ENCODE peak calls at places on chromosomes 3 and 15, in seven cellular contexts. H is fibroblast of pulmonary artery, M is endothelial cell, I is fibroblast of the aortic adventitia, A is IMR-90, D is uterus, S is HL-60. G is an unnamed sample.

GRCh38 chr3:127033786-127034185 is 50.9 kb downstream of the PLXNA1 start:
- DNase-seq in S (no peak), M (no peak), D (no peak), H (no peak), A (no peak), I (no peak), G (no peak)

GRCh38 chr3:126152931-126153694 is 27.3 kb downstream of the ALDH1L1 start:
- DNase-seq in M (no peak), I (no peak), S (no peak), H (no peak), A (no peak), D (no peak), G (no peak)

GRCh38 chr3:186461141-186461540 is 83.0 kb downstream of the CRYGS start:
- DNase-seq in H (peak; percentile 49), S (no peak), I (peak; percentile 40), A (peak; percentile 82), M (no peak), D (no peak), G (peak; percentile 45)

GRCh38 chr3:133038731-133039398 is 674 bp downstream of the TMEM108 start:
- DNase-seq in D (peak; percentile 14), M (peak; percentile 51), I (peak; percentile 1), S (no peak), H (no peak), A (no peak), G (no peak)

GRCh38 chr3:142993958-142994442 is 7.4 kb upstream of the U2SURP start:
- DNase-seq in M (peak; percentile 71), D (peak; percentile 43), A (peak; percentile 72), I (peak; percentile 87), S (peak; percentile 84), H (peak; percentile 88), G (peak; percentile 55)

GRCh38 chr15:90774731-90775521 is 57.8 kb downstream of the BLM start:
- DNase-seq in S (no peak), M (no peak), H (peak; percentile 58), D (no peak), I (peak; percentile 62), A (peak; percentile 89), G (peak; percentile 69)

GRCh38 chr15:39586387-39587171 is 5.7 kb downstream of the THBS1 start:
- DNase-seq in H (peak; percentile 79), M (no peak), D (no peak), A (peak; percentile 83), S (no peak), I (peak; percentile 62), G (peak; percentile 93)

GRCh38 chr3:55488398-55489055 is 1.4 kb upstream of the WNT5A start:
- DNase-seq in A (peak; percentile 89), I (peak; percentile 83), S (peak; percentile 2), D (peak; percentile 55), M (peak; percentile 40), H (peak; percentile 82), G (peak; percentile 85)

GRCh38 chr3:113079532-113079931 is 88.7 kb downstream of the GTPBP8 start:
- DNase-seq in H (no peak), S (no peak), D (no peak), A (peak; percentile 13), M (no peak), I (no peak), G (no peak)

GRCh38 chr3:119695480-119695879 is 7.3 kb upstream of the CFAP91 start:
- DNase-seq in H (peak; percentile 18), M (no peak), A (peak; percentile 17), I (peak; percentile 27), D (no peak), S (no peak), G (peak; percentile 10)

GRCh38 chr3:152060701-152061100 is 187.3 kb downstream of the SUCNR1 start:
- DNase-seq in H (no peak), M (no peak), S (no peak), D (no peak), A (no peak), I (no peak), G (no peak)

GRCh38 chr3:186108106-186108940 is 566 bp downstream of the ETV5 start:
- DNase-seq in D (peak; percentile 53), M (peak; percentile 71), S (peak; percentile 61), H (peak; percentile 67), I (peak; percentile 59), A (peak; percentile 66), G (peak; percentile 69)

GRCh38 chr3:45321607-45322391 is 66.6 kb upstream of the LARS2 start:
- DNase-seq in A (no peak), D (no peak), M (no peak), I (no peak), H (no peak), S (no peak), G (no peak)

GRCh38 chr3:81496407-81497104 is 264.9 kb downstream of the GBE1 start:
- DNase-seq in S (no peak), M (no peak), I (no peak), H (no peak), A (no peak), D (no peak), G (no peak)

GRCh38 chr15:83065431-83065830 is 1.6 kb downstream of the BTBD1 start:
- DNase-seq in H (no peak), I (no peak), A (no peak), M (no peak), D (no peak), S (no peak), G (no peak)

GRCh38 chr3:43257850-43258249 is 28.5 kb upstream of the SNRK start:
- DNase-seq in D (no peak), S (no peak), M (no peak), H (no peak), I (no peak), A (no peak), G (no peak)

GRCh38 chr3:71580636-71581215 is 2.8 kb downstream of the FOXP1 start:
- DNase-seq in H (no peak), A (no peak), S (no peak), M (no peak), D (no peak), I (peak; percentile 36), G (no peak)

GRCh38 chr15:96462768-96463167 is 132.3 kb downstream of the NR2F2 start:
- DNase-seq in D (no peak), I (peak; percentile 24), H (peak; percentile 2), S (no peak), A (peak; percentile 15), M (no peak), G (peak; percentile 1)

GRCh38 chr15:34437687-34438086 is at the start of gene GOLGA8A:
- DNase-seq in D (peak; percentile 61), I (peak; percentile 74), M (peak; percentile 68), S (peak; percentile 58), A (peak; percentile 51), H (peak; percentile 79), G (no peak)

GRCh38 chr15:40054746-40055575 is 16.0 kb upstream of the SRP14 start:
- DNase-seq in D (no peak), H (no peak), M (no peak), I (peak; percentile 34), A (peak; percentile 82), S (no peak), G (no peak)

GRCh38 chr3:134039161-134039862 is 9.6 kb upstream of the SLCO2A1 start:
- DNase-seq in D (no peak), I (no peak), S (no peak), M (no peak), A (no peak), H (no peak), G (no peak)

GRCh38 chr3:69439683-69440270 is 53.9 kb upstream of the FRMD4B start:
- DNase-seq in A (peak; percentile 30), I (peak; percentile 60), D (no peak), S (no peak), M (no peak), H (peak; percentile 56), G (no peak)

GRCh38 chr3:154285221-154285620 is 39.1 kb downstream of the DHX36 start:
- DNase-seq in S (no peak), A (no peak), D (no peak), H (no peak), M (no peak), I (no peak), G (no peak)

GRCh38 chr3:48018841-48019240 is 2.6 kb upstream of the MAP4 start:
- DNase-seq in H (peak; percentile 72), A (peak; percentile 81), D (no peak), I (peak; percentile 70), M (no peak), S (no peak), G (peak; percentile 79)

GRCh38 chr15:101795455-101795854 is 7.9 kb upstream of the OR4F6 start:
- DNase-seq in A (peak; percentile 93), H (peak; percentile 44), D (no peak), M (no peak), I (peak; percentile 67), S (no peak), G (peak; percentile 77)

GRCh38 chr3:112020653-112021052 is 13.9 kb upstream of the TMPRSS7 start:
- DNase-seq in A (no peak), D (no peak), M (no peak), I (no peak), H (no peak), S (no peak), G (no peak)

GRCh38 chr3:112013058-112013783 is 14.5 kb downstream of the TAGLN3 start:
- DNase-seq in A (peak; percentile 80), M (peak; percentile 49), I (peak; percentile 84), S (peak; percentile 31), H (peak; percentile 85), D (peak; percentile 57), G (peak; percentile 70)

GRCh38 chr3:112013784-112014143 is 15.0 kb downstream of the TAGLN3 start:
- DNase-seq in D (no peak), A (no peak), I (no peak), H (no peak), S (no peak), M (no peak), G (no peak)

GRCh38 chr3:112017081-112017480 is 17.5 kb upstream of the TMPRSS7 start:
- DNase-seq in A (no peak), M (no peak), I (no peak), H (peak; percentile 24), D (no peak), S (peak; percentile 43), G (no peak)

DNA sequence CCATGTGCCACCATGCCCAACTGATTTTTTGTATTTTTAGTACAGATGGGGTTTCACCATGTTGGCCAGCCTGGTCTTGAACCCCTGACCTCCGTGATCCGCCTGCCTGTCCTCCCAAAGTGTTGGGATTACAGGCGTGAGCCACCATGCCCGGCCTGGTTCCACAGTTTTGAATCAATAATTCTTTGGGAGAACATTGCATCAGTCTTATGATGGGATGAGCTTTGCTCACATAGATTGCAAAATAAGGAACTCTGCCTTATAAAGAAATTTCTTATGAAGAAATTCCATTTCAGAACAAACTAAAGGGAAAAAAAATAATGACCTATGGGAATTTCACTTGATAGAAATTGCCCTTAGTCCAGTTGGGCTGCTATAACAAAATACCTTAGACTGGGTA is 15.8 kb upstream of the TMPRSS7 start:
- DNase-seq in M (no peak), H (no peak), I (no peak), S (no peak), A (no peak), D (no peak), G (no peak)
- TF ChIP-seq CTCF in M (no peak), H (no peak), I (no peak), S (no peak), A (no peak), D (no peak), G (no peak)

GRCh38 chr15:78727561-78727960 is 83.7 kb downstream of the ADAMTS7 start:
- DNase-seq in S (no peak), D (no peak), M (no peak), H (peak; percentile 15), A (no peak), I (no peak), G (no peak)
- TF ChIP-seq CTCF in S (no peak), D (no peak), M (no peak), H (no peak), A (no peak), I (no peak), G (no peak)

GRCh38 chr3:4584537-4585249 is 91.5 kb downstream of the ITPR1 start:
- DNase-seq in M (no peak), I (peak; percentile 45), H (peak; percentile 73), D (peak; percentile 50), A (peak; percentile 16), S (peak; percentile 14), G (no peak)
- TF ChIP-seq CTCF in M (no peak), I (no peak), H (peak; percentile 34), D (no peak), A (peak; percentile 15), S (no peak), G (no peak)

GRCh38 chr3:84825817-84826216 is 133.0 kb upstream of the CADM2 start:
- DNase-seq in M (no peak), I (no peak), H (no peak), S (no peak), A (no peak), D (no peak), G (no peak)
- TF ChIP-seq CTCF in M (no peak), I (no peak), H (no peak), S (no peak), A (no peak), D (no peak), G (no peak)